ENCODE peak calls at places on chromosome 16, in ten cellular contexts. One of them, this sample, is unnamed.

GRCh38 chr16:11618107-11618717 is 31.5 kb upstream of the LITAF start:
- DNase-seq in esophagus squamous epithelium: no peak
- DNase-seq in heart left ventricle: no peak
- DNase-seq in GM23248: no peak
- DNase-seq in WERI-Rb-1: no peak
- DNase-seq in upper lobe of right lung: no peak
- DNase-seq in psoas muscle: no peak
- DNase-seq in brain microvascular endothelial cell: no peak
- DNase-seq in OCI-LY7: no peak
- DNase-seq in PC-9: peak
- DNase-seq in this sample: no peak

GRCh38 chr16:83842755-83843507 is 35.2 kb downstream of the HSBP1 start:
- DNase-seq in esophagus squamous epithelium: no peak
- DNase-seq in OCI-LY7: peak
- DNase-seq in heart left ventricle: no peak
- DNase-seq in GM23248: no peak
- DNase-seq in upper lobe of right lung: no peak
- DNase-seq in psoas muscle: no peak
- DNase-seq in WERI-Rb-1: no peak
- DNase-seq in PC-9: no peak
- DNase-seq in brain microvascular endothelial cell: no peak
- DNase-seq in this sample: no peak

GRCh38 chr16:78134944-78135619 is 35.6 kb downstream of the WWOX start:
- DNase-seq in WERI-Rb-1: no peak
- DNase-seq in heart left ventricle: no peak
- DNase-seq in brain microvascular endothelial cell: no peak
- DNase-seq in PC-9: no peak
- DNase-seq in esophagus squamous epithelium: no peak
- DNase-seq in GM23248: no peak
- DNase-seq in OCI-LY7: no peak
- DNase-seq in psoas muscle: no peak
- DNase-seq in upper lobe of right lung: no peak
- DNase-seq in this sample: no peak

GRCh38 chr16:88380099-88380498 is 2.7 kb upstream of the ZNF469 start:
- DNase-seq in brain microvascular endothelial cell: no peak
- DNase-seq in psoas muscle: no peak
- DNase-seq in esophagus squamous epithelium: no peak
- DNase-seq in heart left ventricle: peak
- DNase-seq in PC-9: no peak
- DNase-seq in OCI-LY7: no peak
- DNase-seq in WERI-Rb-1: no peak
- DNase-seq in upper lobe of right lung: no peak
- DNase-seq in GM23248: no peak
- DNase-seq in this sample: no peak

GRCh38 chr16:79943738-79944137 is 343.2 kb upstream of the MAF start:
- DNase-seq in OCI-LY7: no peak
- DNase-seq in GM23248: peak
- DNase-seq in psoas muscle: no peak
- DNase-seq in WERI-Rb-1: no peak
- DNase-seq in PC-9: no peak
- DNase-seq in esophagus squamous epithelium: no peak
- DNase-seq in heart left ventricle: no peak
- DNase-seq in brain microvascular endothelial cell: peak
- DNase-seq in upper lobe of right lung: no peak
- DNase-seq in this sample: no peak

GRCh38 chr16:57091200-57091989 is 988 bp upstream of the CPNE2 start:
- DNase-seq in GM23248: peak
- DNase-seq in upper lobe of right lung: peak
- DNase-seq in esophagus squamous epithelium: no peak
- DNase-seq in OCI-LY7: no peak
- DNase-seq in brain microvascular endothelial cell: peak
- DNase-seq in WERI-Rb-1: peak
- DNase-seq in heart left ventricle: no peak
- DNase-seq in PC-9: peak
- DNase-seq in psoas muscle: peak
- DNase-seq in this sample: peak

GRCh38 chr16:75230471-75231110 is 11.8 kb downstream of the CTRB1 start:
- DNase-seq in heart left ventricle: peak
- DNase-seq in upper lobe of right lung: no peak
- DNase-seq in OCI-LY7: no peak
- DNase-seq in brain microvascular endothelial cell: no peak
- DNase-seq in WERI-Rb-1: no peak
- DNase-seq in GM23248: no peak
- DNase-seq in esophagus squamous epithelium: no peak
- DNase-seq in psoas muscle: peak
- DNase-seq in PC-9: no peak
- DNase-seq in this sample: no peak

GRCh38 chr16:23974223-23974622 is 138.4 kb downstream of the PRKCB start:
- DNase-seq in GM23248: no peak
- DNase-seq in psoas muscle: no peak
- DNase-seq in upper lobe of right lung: no peak
- DNase-seq in esophagus squamous epithelium: no peak
- DNase-seq in WERI-Rb-1: no peak
- DNase-seq in OCI-LY7: no peak
- DNase-seq in PC-9: no peak
- DNase-seq in heart left ventricle: no peak
- DNase-seq in brain microvascular endothelial cell: no peak
- DNase-seq in this sample: no peak

GRCh38 chr16:80824623-80825364 is 20.4 kb upstream of the CDYL2 start:
- DNase-seq in psoas muscle: no peak
- DNase-seq in PC-9: no peak
- DNase-seq in GM23248: peak
- DNase-seq in OCI-LY7: peak
- DNase-seq in heart left ventricle: no peak
- DNase-seq in esophagus squamous epithelium: no peak
- DNase-seq in upper lobe of right lung: no peak
- DNase-seq in WERI-Rb-1: no peak
- DNase-seq in brain microvascular endothelial cell: peak
- DNase-seq in this sample: peak

GRCh38 chr16:80023865-80024264 is 423.3 kb upstream of the MAF start:
- DNase-seq in brain microvascular endothelial cell: peak
- DNase-seq in GM23248: peak
- DNase-seq in heart left ventricle: no peak
- DNase-seq in WERI-Rb-1: no peak
- DNase-seq in esophagus squamous epithelium: no peak
- DNase-seq in OCI-LY7: no peak
- DNase-seq in PC-9: no peak
- DNase-seq in upper lobe of right lung: no peak
- DNase-seq in psoas muscle: no peak
- DNase-seq in this sample: no peak

GRCh38 chr16:74252329-74252728 is 44.3 kb upstream of the PSMD7 start:
- DNase-seq in GM23248: no peak
- DNase-seq in brain microvascular endothelial cell: no peak
- DNase-seq in heart left ventricle: no peak
- DNase-seq in OCI-LY7: no peak
- DNase-seq in psoas muscle: no peak
- DNase-seq in esophagus squamous epithelium: no peak
- DNase-seq in PC-9: no peak
- DNase-seq in WERI-Rb-1: no peak
- DNase-seq in upper lobe of right lung: no peak
- DNase-seq in this sample: no peak

GRCh38 chr16:57634171-57634570 is 5.7 kb downstream of the ADGRG1 start:
- DNase-seq in OCI-LY7: no peak
- DNase-seq in GM23248: peak
- DNase-seq in WERI-Rb-1: no peak
- DNase-seq in heart left ventricle: no peak
- DNase-seq in psoas muscle: no peak
- DNase-seq in upper lobe of right lung: no peak
- DNase-seq in brain microvascular endothelial cell: no peak
- DNase-seq in esophagus squamous epithelium: no peak
- DNase-seq in PC-9: peak
- DNase-seq in this sample: no peak

GRCh38 chr16:67186550-67186950 is 2.8 kb upstream of the MATCAP1 start:
- DNase-seq in heart left ventricle: no peak
- DNase-seq in OCI-LY7: no peak
- DNase-seq in GM23248: peak
- DNase-seq in esophagus squamous epithelium: no peak
- DNase-seq in PC-9: peak
- DNase-seq in WERI-Rb-1: no peak
- DNase-seq in upper lobe of right lung: no peak
- DNase-seq in psoas muscle: no peak
- DNase-seq in brain microvascular endothelial cell: no peak
- DNase-seq in this sample: no peak

DNA sequence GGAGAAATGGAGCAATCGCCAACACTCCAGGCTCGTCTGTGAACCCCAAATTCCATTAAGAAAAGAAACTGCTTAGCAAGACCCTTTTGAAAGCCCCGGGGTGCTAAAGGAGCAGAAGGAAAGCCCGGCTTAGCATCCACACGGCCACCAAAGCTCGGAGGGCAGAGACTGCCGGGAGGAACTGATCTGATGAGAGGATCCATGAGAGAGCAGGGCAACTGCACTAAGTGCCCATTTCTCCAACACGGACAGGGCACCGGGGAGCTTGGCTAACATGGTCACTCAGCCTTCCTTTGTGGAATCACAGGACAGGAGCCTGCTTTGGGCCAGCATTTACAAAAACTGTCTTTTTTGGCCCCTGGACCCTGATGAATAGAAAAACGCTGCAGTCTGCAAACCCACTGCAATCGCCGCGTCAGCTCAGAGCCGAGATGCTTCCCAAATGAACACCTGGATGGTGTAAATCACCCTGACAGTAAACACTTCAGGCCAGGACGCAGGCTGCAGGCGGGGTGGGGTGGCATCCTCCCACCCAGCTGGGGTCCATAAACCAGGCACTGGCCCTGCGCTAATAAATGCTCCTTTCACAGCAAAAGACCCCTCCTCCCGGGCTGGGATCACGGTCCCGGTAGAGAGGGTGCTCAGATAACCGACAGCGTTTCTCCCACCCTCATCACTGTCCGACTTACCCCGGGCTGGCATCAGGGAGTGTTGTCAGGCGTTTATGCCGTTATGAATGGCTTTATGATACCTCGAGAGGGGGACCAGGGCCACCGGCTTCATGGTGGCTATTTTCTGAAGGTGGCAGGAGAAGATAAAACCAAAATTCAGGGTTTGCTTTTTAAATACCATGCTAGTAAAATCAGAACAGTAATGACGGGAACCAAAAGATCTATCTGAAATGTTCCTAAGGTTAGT is 299.5 kb downstream of the IRF8 start:
- DNase-seq in psoas muscle: no peak
- DNase-seq in heart left ventricle: no peak
- DNase-seq in esophagus squamous epithelium: no peak
- DNase-seq in upper lobe of right lung: no peak
- DNase-seq in brain microvascular endothelial cell: no peak
- DNase-seq in PC-9: no peak
- DNase-seq in OCI-LY7: no peak
- DNase-seq in GM23248: no peak
- DNase-seq in WERI-Rb-1: no peak
- DNase-seq in this sample: no peak
- H3K4me3 ChIP-seq in psoas muscle: no peak
- H3K4me3 ChIP-seq in heart left ventricle: no peak
- H3K4me3 ChIP-seq in esophagus squamous epithelium: no peak
- H3K4me3 ChIP-seq in upper lobe of right lung: peak
- H3K4me3 ChIP-seq in brain microvascular endothelial cell: no peak
- H3K4me3 ChIP-seq in PC-9: no peak
- H3K4me3 ChIP-seq in OCI-LY7: no peak
- H3K4me3 ChIP-seq in GM23248: no peak
- H3K4me3 ChIP-seq in WERI-Rb-1: no peak
- H3K4me3 ChIP-seq in this sample: no peak

GRCh38 chr16:47779201-47780016 is 318.3 kb downstream of the PHKB start:
- DNase-seq in brain microvascular endothelial cell: peak
- DNase-seq in PC-9: no peak
- DNase-seq in WERI-Rb-1: no peak
- DNase-seq in GM23248: peak
- DNase-seq in OCI-LY7: no peak
- DNase-seq in esophagus squamous epithelium: no peak
- DNase-seq in heart left ventricle: no peak
- DNase-seq in psoas muscle: no peak
- DNase-seq in upper lobe of right lung: no peak
- DNase-seq in this sample: peak
- H3K4me3 ChIP-seq in brain microvascular endothelial cell: peak
- H3K4me3 ChIP-seq in PC-9: no peak
- H3K4me3 ChIP-seq in WERI-Rb-1: no peak
- H3K4me3 ChIP-seq in GM23248: peak
- H3K4me3 ChIP-seq in OCI-LY7: peak
- H3K4me3 ChIP-seq in esophagus squamous epithelium: no peak
- H3K4me3 ChIP-seq in heart left ventricle: peak
- H3K4me3 ChIP-seq in psoas muscle: peak
- H3K4me3 ChIP-seq in upper lobe of right lung: peak
- H3K4me3 ChIP-seq in this sample: no peak

GRCh38 chr16:13109171-13109570 is 207.8 kb downstream of the SHISA9 start:
- DNase-seq in PC-9: no peak
- DNase-seq in psoas muscle: no peak
- DNase-seq in WERI-Rb-1: no peak
- DNase-seq in esophagus squamous epithelium: no peak
- DNase-seq in upper lobe of right lung: no peak
- DNase-seq in heart left ventricle: no peak
- DNase-seq in GM23248: no peak
- DNase-seq in brain microvascular endothelial cell: no peak
- DNase-seq in OCI-LY7: no peak
- DNase-seq in this sample: no peak
- H3K4me3 ChIP-seq in PC-9: peak
- H3K4me3 ChIP-seq in psoas muscle: no peak
- H3K4me3 ChIP-seq in WERI-Rb-1: no peak
- H3K4me3 ChIP-seq in esophagus squamous epithelium: no peak
- H3K4me3 ChIP-seq in upper lobe of right lung: no peak
- H3K4me3 ChIP-seq in heart left ventricle: no peak
- H3K4me3 ChIP-seq in GM23248: no peak
- H3K4me3 ChIP-seq in brain microvascular endothelial cell: no peak
- H3K4me3 ChIP-seq in OCI-LY7: no peak
- H3K4me3 ChIP-seq in this sample: no peak

GRCh38 chr16:48157302-48157701 is 1.5 kb upstream of the ABCC12 start:
- DNase-seq in psoas muscle: no peak
- DNase-seq in OCI-LY7: no peak
- DNase-seq in WERI-Rb-1: no peak
- DNase-seq in upper lobe of right lung: no peak
- DNase-seq in heart left ventricle: no peak
- DNase-seq in PC-9: no peak
- DNase-seq in GM23248: no peak
- DNase-seq in brain microvascular endothelial cell: no peak
- DNase-seq in esophagus squamous epithelium: no peak
- DNase-seq in this sample: no peak

GRCh38 chr16:48156790-48157209 is 1.0 kb upstream of the ABCC12 start:
- DNase-seq in GM23248: peak
- DNase-seq in WERI-Rb-1: peak
- DNase-seq in OCI-LY7: peak
- DNase-seq in heart left ventricle: peak
- DNase-seq in upper lobe of right lung: peak
- DNase-seq in esophagus squamous epithelium: peak
- DNase-seq in psoas muscle: peak
- DNase-seq in brain microvascular endothelial cell: peak
- DNase-seq in PC-9: peak
- DNase-seq in this sample: peak

GRCh38 chr16:48158296-48158695 is 2.5 kb upstream of the ABCC12 start:
- DNase-seq in heart left ventricle: no peak
- DNase-seq in WERI-Rb-1: no peak
- DNase-seq in PC-9: peak
- DNase-seq in brain microvascular endothelial cell: peak
- DNase-seq in psoas muscle: no peak
- DNase-seq in esophagus squamous epithelium: no peak
- DNase-seq in GM23248: peak
- DNase-seq in OCI-LY7: no peak
- DNase-seq in upper lobe of right lung: no peak
- DNase-seq in this sample: peak

GRCh38 chr16:48157794-48158193 is 2.0 kb upstream of the ABCC12 start:
- DNase-seq in heart left ventricle: no peak
- DNase-seq in psoas muscle: no peak
- DNase-seq in PC-9: no peak
- DNase-seq in upper lobe of right lung: no peak
- DNase-seq in GM23248: no peak
- DNase-seq in brain microvascular endothelial cell: no peak
- DNase-seq in WERI-Rb-1: no peak
- DNase-seq in esophagus squamous epithelium: no peak
- DNase-seq in OCI-LY7: no peak
- DNase-seq in this sample: no peak

GRCh38 chr16:48155926-48156789 is at the start of gene ABCC12:
- DNase-seq in esophagus squamous epithelium: no peak
- DNase-seq in WERI-Rb-1: no peak
- DNase-seq in brain microvascular endothelial cell: no peak
- DNase-seq in OCI-LY7: no peak
- DNase-seq in GM23248: no peak
- DNase-seq in heart left ventricle: no peak
- DNase-seq in PC-9: no peak
- DNase-seq in psoas muscle: no peak
- DNase-seq in upper lobe of right lung: no peak
- DNase-seq in this sample: no peak
- H3K4me3 ChIP-seq in esophagus squamous epithelium: no peak
- H3K4me3 ChIP-seq in WERI-Rb-1: no peak
- H3K4me3 ChIP-seq in brain microvascular endothelial cell: peak
- H3K4me3 ChIP-seq in OCI-LY7: no peak
- H3K4me3 ChIP-seq in GM23248: peak
- H3K4me3 ChIP-seq in heart left ventricle: no peak
- H3K4me3 ChIP-seq in PC-9: no peak
- H3K4me3 ChIP-seq in psoas muscle: peak
- H3K4me3 ChIP-seq in upper lobe of right lung: peak
- H3K4me3 ChIP-seq in this sample: no peak

This sample was measured in fibroblast of the aortic adventitia.